ENCODE peak calls at places on chromosomes 16 and 17, in seven cellular contexts. J is AG08395, C is lung, Y is activated T-cell treated with anti-CD3 and anti-CD28 coated beads for 24 hours, S is small intestine, K is IMR-90, E is nephron progenitor cell. V is an unnamed sample.

GRCh38 chr17:39671651-39672521 is 3.6 kb downstream of the PNMT start:
- DNase-seq in S (peak), C (no peak), E (peak), J (peak), K (peak), Y (no peak), V (no peak)

GRCh38 chr16:75377971-75378386 is 55.3 kb downstream of the CFDP1 start:
- DNase-seq in J (peak), K (peak), S (no peak), Y (no peak), E (peak), C (no peak), V (no peak)

GRCh38 chr17:21287703-21288449 is 3.4 kb downstream of the MAP2K3 start:
- DNase-seq in Y (peak), S (peak), J (peak), C (peak), E (no peak), K (peak), V (peak)

GRCh38 chr17:73232587-73233373 is 28.9 kb downstream of the CPSF4L start:
- DNase-seq in K (peak), Y (peak), C (no peak), E (peak), J (peak), S (peak), V (no peak)

GRCh38 chr16:22813223-22813945 is 578 bp upstream of the HS3ST2 start:
- DNase-seq in E (peak), Y (peak), S (no peak), C (peak), J (peak), K (peak), V (no peak)

GRCh38 chr17:64622931-64623654 is 39.0 kb downstream of the SMURF2 start:
- DNase-seq in E (no peak), S (peak), Y (no peak), K (peak), C (no peak), J (peak), V (no peak)

GRCh38 chr17:301681-302299 is 50.8 kb downstream of the RPH3AL start:
- DNase-seq in E (no peak), S (peak), J (peak), Y (no peak), K (no peak), C (no peak), V (no peak)

GRCh38 chr16:50688867-50689266 is 4.5 kb upstream of the NOD2 start:
- DNase-seq in J (no peak), C (no peak), S (no peak), Y (no peak), K (no peak), E (no peak), V (no peak)

GRCh38 chr17:4195306-4195705 is 52.3 kb downstream of the CYB5D2 start:
- DNase-seq in C (no peak), E (no peak), J (peak), S (no peak), Y (no peak), K (peak), V (no peak)

GRCh38 chr16:1258906-1259759 is 3.3 kb downstream of the TPSD1 start:
- DNase-seq in J (no peak), K (no peak), E (no peak), Y (no peak), S (no peak), C (no peak), V (no peak)

GRCh38 chr17:41784207-41784744 is 2.2 kb downstream of the JUP start:
- DNase-seq in K (peak), C (peak), E (peak), S (peak), J (no peak), Y (no peak), V (no peak)